ENCODE peak calls at places on chromosomes 4 and X, in seven cellular contexts. P is mesenchymal stem cell, M is H9, S is H1, K is IMR-90, A is neuronal stem cell, O is trophoblast cell. H is an unnamed sample. For H3K4me1, the result is how much of the 10 kb centered on the place peaks cover.

GRCh38 chr4:94570558-94570957 is 118.8 kb downstream of the PDLIM5 start:
- DNase-seq in P (peak), M (no peak), S (no peak), K (no peak), A (no peak), O (no peak), H (no peak)

GRCh38 chrX:427812-428725 is 41.4 kb upstream of the PPP2R3B start:
- DNase-seq in P (peak), M (peak), S (peak), K (no peak), A (peak), O (no peak), H (peak)

GRCh38 chrX:103878466-103879151 is 46.6 kb upstream of the RAB9B start:
- DNase-seq in P (peak), M (no peak), S (no peak), K (peak), A (no peak), O (peak), H (peak)

GRCh38 chr4:20890752-20891151 is 190.5 kb downstream of the PACRGL start:
- DNase-seq in P (peak), M (no peak), S (no peak), K (no peak), A (no peak), O (peak), H (no peak)

GRCh38 chrX:115259238-115259875 is 25.5 kb upstream of the LRCH2 start:
- DNase-seq in P (peak), M (no peak), S (no peak), K (no peak), A (no peak), O (peak), H (peak)

GRCh38 chrX:24693453-24694202 is at the start of gene POLA1:
- DNase-seq in P (peak), M (peak), S (peak), K (peak), A (peak), O (peak), H (peak)

GRCh38 chrX:107683124-107683895 is 55.0 kb downstream of the PRPS1 start:
- DNase-seq in P (peak), M (no peak), S (no peak), K (no peak), A (no peak), O (no peak), H (no peak)

GRCh38 chrX:29952016-29952415 is 263.3 kb upstream of the MAGEB2 start:
- DNase-seq in P (no peak), M (no peak), S (no peak), K (peak), A (no peak), O (no peak), H (no peak)

GRCh38 chrX:622104-622503 is 8.5 kb upstream of the SHOX start:
- DNase-seq in P (no peak), M (no peak), S (no peak), K (no peak), A (no peak), O (no peak), H (no peak)

GRCh38 chr4:158513246-158513645 is 8.4 kb upstream of the RXFP1 start:
- DNase-seq in P (no peak), M (no peak), S (no peak), K (no peak), A (no peak), O (no peak), H (no peak)

GRCh38 chrX:23938690-23939089 is 30.9 kb downstream of the CXorf58 start:
- DNase-seq in P (no peak), M (no peak), S (no peak), K (peak), A (no peak), O (no peak), H (no peak)

GRCh38 chr4:169148851-169149250 is 121.9 kb downstream of the SH3RF1 start:
- DNase-seq in P (no peak), M (no peak), S (no peak), K (no peak), A (no peak), O (no peak), H (no peak)

GRCh38 chrX:1074755-1075154 is 137.7 kb downstream of the CRLF2 start:
- DNase-seq in P (no peak), M (no peak), S (no peak), K (no peak), A (no peak), O (no peak), H (no peak)

GRCh38 chrX:104922206-104922621 is 298.3 kb downstream of the TEX13A start:
- DNase-seq in P (peak), M (peak), S (peak), K (peak), A (peak), O (peak), H (peak)

GRCh38 chr4:7903686-7904085 is 36.0 kb downstream of the AFAP1 start:
- DNase-seq in P (no peak), M (no peak), S (no peak), K (peak), A (no peak), O (no peak), H (no peak)

GRCh38 chrX:151973262-151973661 is 1.2 kb downstream of the GABRE start:
- DNase-seq in P (no peak), M (no peak), S (no peak), K (no peak), A (no peak), O (no peak), H (peak)

GRCh38 chr4:87012265-87012953 is 77.6 kb downstream of the AFF1 start:
- DNase-seq in P (no peak), M (no peak), S (no peak), K (no peak), A (no peak), O (peak), H (no peak)
- H3K4me1 ChIP-seq in P (under half), M (under half), S (under half), K (under half), A (under half), O (under half), H (under half)

GRCh38 chrX:68718443-68718820 is 71.0 kb downstream of the STARD8 start:
- DNase-seq in P (no peak), M (no peak), S (no peak), K (no peak), A (no peak), O (no peak), H (no peak)

GRCh38 chrX:68719181-68719903 is 71.9 kb downstream of the STARD8 start:
- DNase-seq in P (no peak), M (no peak), S (no peak), K (no peak), A (no peak), O (no peak), H (no peak)

GRCh38 chrX:68714856-68715255 is 67.4 kb downstream of the STARD8 start:
- DNase-seq in P (no peak), M (no peak), S (no peak), K (no peak), A (no peak), O (no peak), H (no peak)

GRCh38 chrX:68717663-68718442 is 70.4 kb downstream of the STARD8 start:
- DNase-seq in P (no peak), M (no peak), S (no peak), K (no peak), A (no peak), O (no peak), H (no peak)

GRCh38 chrX:68717196-68717595 is 69.7 kb downstream of the STARD8 start:
- DNase-seq in P (no peak), M (no peak), S (no peak), K (no peak), A (no peak), O (no peak), H (no peak)
- H2BK120ac ChIP-seq in P (no peak), M (no peak), S (no peak), K (no peak), A (no peak), O (no peak), H (no peak)

DNA sequence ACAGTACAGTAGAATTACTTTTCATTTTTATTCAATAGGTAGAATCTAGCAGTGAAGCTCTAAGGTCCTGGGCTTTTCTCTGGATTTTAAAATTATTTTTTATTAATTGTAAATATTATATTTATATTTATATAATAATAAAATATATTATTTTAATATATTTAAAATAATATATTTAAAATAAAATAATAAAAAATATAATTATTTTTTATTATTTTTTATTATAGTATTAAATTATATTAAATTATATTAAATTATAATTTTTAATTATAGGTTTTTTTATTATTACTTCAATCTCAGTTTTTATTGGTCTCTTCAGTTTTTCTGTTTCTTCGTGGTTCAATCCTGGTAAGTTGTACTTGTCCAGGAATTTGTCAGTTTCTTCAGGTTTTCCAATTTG is 49.7 kb upstream of the PABPC4L start:
- DNase-seq in P (no peak), M (no peak), S (no peak), K (no peak), A (no peak), O (no peak), H (no peak)
- H4K8ac ChIP-seq in P (no peak), M (no peak), S (no peak), K (no peak), A (no peak), O (no peak), H (no peak)

GRCh38 chr4:85867281-85867680 is 392.3 kb downstream of the ARHGAP24 start:
- DNase-seq in P (no peak), M (no peak), S (no peak), K (no peak), A (no peak), O (no peak), H (no peak)
- H3K4me1 ChIP-seq in P (under half), M (under half), S (under half), K (under half), A (under half), O (under half), H (under half)

GRCh38 chr4:104408893-104409292 is 85.8 kb downstream of the CXXC4 start:
- DNase-seq in P (peak), M (no peak), S (no peak), K (no peak), A (no peak), O (no peak), H (no peak)
- H2BK120ac ChIP-seq in P (no peak), M (no peak), S (no peak), K (no peak), A (no peak), O (no peak), H (no peak)

DNA sequence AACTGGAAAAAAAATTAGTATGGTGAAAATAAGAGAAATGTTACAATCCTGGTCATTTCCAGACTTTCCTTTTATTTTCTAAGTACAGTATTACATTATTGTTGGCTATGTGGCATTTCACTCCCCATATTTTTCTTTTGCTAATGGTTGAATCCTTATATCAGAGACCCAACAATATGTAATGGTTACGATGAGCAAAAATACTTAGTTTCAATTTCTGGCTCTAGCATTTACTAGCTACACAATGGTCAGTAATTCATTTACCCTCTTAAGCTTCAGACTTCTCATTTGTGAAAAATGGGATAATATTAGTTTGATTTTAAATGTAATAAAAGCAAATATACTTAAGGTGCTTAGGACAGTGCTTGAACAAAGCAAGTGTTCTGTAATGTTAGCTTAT is 942.9 kb upstream of the PABPC4L start:
- DNase-seq in P (no peak), M (no peak), S (no peak), K (no peak), A (no peak), O (no peak), H (no peak)
- H4K8ac ChIP-seq in P (no peak), M (no peak), S (no peak), K (no peak), A (no peak), O (no peak), H (no peak)

GRCh38 chr4:173414456-173414855 is 15.5 kb upstream of the SCRG1 start:
- DNase-seq in P (no peak), M (no peak), S (no peak), K (no peak), A (no peak), O (no peak), H (no peak)
- H3K4me1 ChIP-seq in P (under half), M (under half), S (under half), K (under half), A (under half), O (under half), H (under half)

DNA sequence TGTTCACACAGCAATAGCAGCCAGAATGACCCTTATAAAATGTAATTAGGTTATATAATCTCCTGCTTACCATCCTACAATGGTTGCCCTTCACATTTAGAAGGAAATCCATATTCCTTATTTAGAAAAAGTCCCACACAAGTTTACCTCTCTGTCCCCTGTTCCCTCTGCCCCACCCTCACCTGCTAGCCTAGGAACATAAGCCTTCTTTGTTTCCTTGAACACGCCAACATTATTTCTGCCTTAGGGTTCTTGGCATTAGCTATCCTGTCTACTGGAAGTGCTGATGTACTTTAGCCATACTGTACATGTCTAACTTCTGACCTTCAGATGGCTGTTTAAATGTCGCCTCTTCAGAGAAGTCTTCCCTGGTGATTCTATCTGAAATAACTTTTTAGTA is 28.4 kb upstream of the USP53 start:
- DNase-seq in P (no peak), M (no peak), S (no peak), K (no peak), A (no peak), O (no peak), H (no peak)
- H2BK120ac ChIP-seq in P (no peak), M (no peak), S (no peak), K (no peak), A (no peak), O (no peak), H (no peak)

H was measured in mesendoderm.